ENCODE peak calls at places on chromosomes 5 and 9, in five cellular contexts. One of them, this sample, is unnamed.

GRCh38 chr5:40678021-40678939 is 1.4 kb upstream of the PTGER4 start:
- DNase-seq in testis: no peak
- DNase-seq in A549: no peak
- DNase-seq in adrenal gland: no peak
- DNase-seq in Peyer's patch: no peak
- DNase-seq in this sample: no peak

GRCh38 chr5:27158775-27159174 is 120.4 kb upstream of the CDH9 start:
- DNase-seq in testis: no peak
- DNase-seq in adrenal gland: no peak
- DNase-seq in A549: no peak
- DNase-seq in Peyer's patch: no peak
- DNase-seq in this sample: no peak

GRCh38 chr5:151896041-151896691 is 28.5 kb downstream of the GLRA1 start:
- DNase-seq in testis: no peak
- DNase-seq in A549: peak; percentile 18
- DNase-seq in adrenal gland: no peak
- DNase-seq in Peyer's patch: no peak
- DNase-seq in this sample: no peak

GRCh38 chr9:70073193-70073592 is 29.5 kb downstream of the MAMDC2 start:
- DNase-seq in Peyer's patch: no peak
- DNase-seq in adrenal gland: no peak
- DNase-seq in A549: no peak
- DNase-seq in testis: no peak
- DNase-seq in this sample: no peak

GRCh38 chr5:123937230-123937629 is 425.3 kb downstream of the CSNK1G3 start:
- DNase-seq in adrenal gland: peak; percentile 39
- DNase-seq in Peyer's patch: no peak
- DNase-seq in A549: peak; percentile 71
- DNase-seq in testis: peak; percentile 32
- DNase-seq in this sample: peak; percentile 41

GRCh38 chr5:103346162-103346748 is 87.7 kb downstream of the MACIR start:
- DNase-seq in Peyer's patch: no peak
- DNase-seq in adrenal gland: no peak
- DNase-seq in testis: no peak
- DNase-seq in A549: no peak
- DNase-seq in this sample: no peak

GRCh38 chr9:100408541-100409175 is 18.3 kb upstream of the MSANTD3 start:
- DNase-seq in A549: no peak
- DNase-seq in testis: no peak
- DNase-seq in Peyer's patch: no peak
- DNase-seq in adrenal gland: no peak
- DNase-seq in this sample: no peak

GRCh38 chr9:109520475-109521132 is 22.5 kb upstream of the PTPN3 start:
- DNase-seq in A549: peak; percentile 81
- DNase-seq in testis: peak; percentile 83
- DNase-seq in Peyer's patch: no peak
- DNase-seq in adrenal gland: peak; percentile 82
- DNase-seq in this sample: peak; percentile 40

GRCh38 chr5:9895305-9895650 is 265.1 kb upstream of the TAS2R1 start:
- DNase-seq in adrenal gland: no peak
- DNase-seq in A549: no peak
- DNase-seq in testis: no peak
- DNase-seq in Peyer's patch: no peak
- DNase-seq in this sample: no peak

GRCh38 chr9:11779971-11780370 is 913.2 kb upstream of the TYRP1 start:
- DNase-seq in testis: no peak
- DNase-seq in Peyer's patch: no peak
- DNase-seq in adrenal gland: no peak
- DNase-seq in A549: no peak
- DNase-seq in this sample: no peak

GRCh38 chr5:95725937-95726810 is 5.0 kb upstream of the RHOBTB3 start:
- DNase-seq in testis: no peak
- DNase-seq in Peyer's patch: no peak
- DNase-seq in A549: no peak
- DNase-seq in adrenal gland: no peak
- DNase-seq in this sample: no peak

GRCh38 chr5:37165761-37166160 is 83.4 kb downstream of the CPLANE1 start:
- DNase-seq in A549: no peak
- DNase-seq in testis: no peak
- DNase-seq in adrenal gland: no peak
- DNase-seq in Peyer's patch: no peak
- DNase-seq in this sample: no peak

GRCh38 chr9:89604463-89605180 is at the start of gene GADD45G:
- DNase-seq in adrenal gland: peak; percentile 98
- DNase-seq in Peyer's patch: peak; percentile 88
- DNase-seq in A549: peak; percentile 56
- DNase-seq in testis: peak; percentile 97
- DNase-seq in this sample: peak; percentile 89

GRCh38 chr9:105067895-105068580 is 140.1 kb upstream of the ABCA1 start:
- DNase-seq in testis: no peak
- DNase-seq in adrenal gland: no peak
- DNase-seq in Peyer's patch: no peak
- DNase-seq in A549: peak; percentile 60
- DNase-seq in this sample: no peak

DNA sequence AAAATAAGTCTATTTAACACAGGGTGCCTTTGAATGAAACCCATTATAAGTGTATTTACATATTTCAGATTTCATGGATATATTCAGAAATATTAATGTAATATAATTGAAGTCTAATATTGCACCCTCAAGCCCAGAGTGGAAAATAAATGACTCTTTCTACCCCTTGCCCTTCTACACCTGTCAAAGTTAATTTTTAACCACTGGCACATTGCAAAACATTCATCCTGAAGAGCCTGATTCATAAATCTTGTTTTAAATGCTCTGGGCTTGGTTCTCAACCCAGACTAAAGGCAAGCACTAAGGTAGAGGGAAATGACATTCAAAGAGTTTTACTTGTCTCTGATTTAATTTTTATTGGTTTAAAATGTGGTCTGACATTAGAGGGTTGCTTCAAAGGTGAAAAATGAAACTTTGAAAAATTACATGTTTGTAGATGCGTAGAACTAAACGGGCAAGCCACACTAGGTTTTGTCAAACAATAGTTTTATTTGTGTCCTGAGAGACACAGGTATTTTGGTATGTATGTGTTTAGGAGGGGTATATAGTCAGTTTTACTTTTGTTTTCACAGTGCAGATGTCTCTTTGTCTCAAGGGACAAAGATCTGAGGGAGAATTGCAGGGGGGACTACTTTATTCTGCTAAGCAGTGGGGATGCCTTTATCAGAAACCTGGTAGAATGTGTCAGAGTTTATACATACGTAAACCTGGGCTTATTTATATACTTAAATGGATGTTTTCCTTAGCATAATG is 69.7 kb downstream of the PIK3R1 start:
- DNase-seq in Peyer's patch: no peak
- DNase-seq in testis: no peak
- DNase-seq in A549: no peak
- DNase-seq in adrenal gland: no peak
- DNase-seq in this sample: no peak
- H3K4me1 ChIP-seq in Peyer's patch: peaks cover 2% of the 10 kb centered on the region
- H3K4me1 ChIP-seq in testis: peaks cover 30% of the 10 kb centered on the region
- H3K4me1 ChIP-seq in A549: peaks cover 43% of the 10 kb centered on the region
- H3K4me1 ChIP-seq in adrenal gland: peaks cover 14% of the 10 kb centered on the region
- H3K4me1 ChIP-seq in this sample: peaks cover 50% of the 10 kb centered on the region

DNA sequence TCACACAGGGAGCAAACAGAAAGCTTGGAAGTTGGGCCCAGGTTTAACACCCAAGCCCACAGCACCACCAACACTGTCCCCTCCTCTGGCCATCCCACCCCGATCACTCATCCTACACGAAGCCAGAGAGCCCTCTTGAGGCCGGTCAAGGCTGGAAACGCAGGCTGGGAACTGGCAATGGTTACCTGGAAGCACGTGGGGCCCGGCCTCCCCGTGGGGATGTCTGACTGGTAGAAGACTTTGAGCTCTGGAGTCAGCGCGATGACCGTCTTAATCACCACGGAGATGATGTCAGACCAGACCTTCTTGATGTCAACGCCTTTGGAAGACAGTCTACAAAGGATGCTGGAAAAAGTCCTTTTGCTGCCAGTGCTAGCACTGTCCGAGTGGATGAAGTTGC is 104.1 kb downstream of the TTLL11 start:
- DNase-seq in A549: peak; percentile 33
- DNase-seq in adrenal gland: no peak
- DNase-seq in Peyer's patch: no peak
- DNase-seq in testis: peak; percentile 61
- DNase-seq in this sample: no peak
- TF ChIP-seq CTCF in A549: peak; percentile 32
- TF ChIP-seq CTCF in adrenal gland: no peak
- TF ChIP-seq CTCF in Peyer's patch: no peak
- TF ChIP-seq CTCF in testis: no peak
- TF ChIP-seq CTCF in this sample: peak; percentile 15

GRCh38 chr5:180515294-180515693 is 21.1 kb downstream of the CNOT6 start:
- DNase-seq in adrenal gland: no peak
- DNase-seq in Peyer's patch: no peak
- DNase-seq in A549: no peak
- DNase-seq in testis: no peak
- DNase-seq in this sample: no peak
- TF ChIP-seq POLR2A in adrenal gland: no peak
- TF ChIP-seq POLR2A in Peyer's patch: no peak
- TF ChIP-seq POLR2A in A549: no peak
- TF ChIP-seq POLR2A in testis: no peak
- TF ChIP-seq POLR2A in this sample: no peak

GRCh38 chr9:130860458-130861316 is 25.6 kb downstream of the ABL1 start:
- DNase-seq in adrenal gland: peak; percentile 89
- DNase-seq in A549: peak; percentile 39
- DNase-seq in Peyer's patch: no peak
- DNase-seq in testis: peak; percentile 79
- DNase-seq in this sample: peak; percentile 83

GRCh38 chr9:130861372-130862180 is 26.5 kb downstream of the ABL1 start:
- DNase-seq in adrenal gland: no peak
- DNase-seq in testis: no peak
- DNase-seq in Peyer's patch: no peak
- DNase-seq in A549: no peak
- DNase-seq in this sample: no peak

GRCh38 chr9:130862217-130862616 is 27.2 kb downstream of the ABL1 start:
- DNase-seq in Peyer's patch: no peak
- DNase-seq in A549: no peak
- DNase-seq in adrenal gland: no peak
- DNase-seq in testis: no peak
- DNase-seq in this sample: no peak

GRCh38 chr9:130864541-130864940 is 29.5 kb downstream of the ABL1 start:
- DNase-seq in Peyer's patch: no peak
- DNase-seq in adrenal gland: no peak
- DNase-seq in testis: no peak
- DNase-seq in A549: no peak
- DNase-seq in this sample: no peak

DNA sequence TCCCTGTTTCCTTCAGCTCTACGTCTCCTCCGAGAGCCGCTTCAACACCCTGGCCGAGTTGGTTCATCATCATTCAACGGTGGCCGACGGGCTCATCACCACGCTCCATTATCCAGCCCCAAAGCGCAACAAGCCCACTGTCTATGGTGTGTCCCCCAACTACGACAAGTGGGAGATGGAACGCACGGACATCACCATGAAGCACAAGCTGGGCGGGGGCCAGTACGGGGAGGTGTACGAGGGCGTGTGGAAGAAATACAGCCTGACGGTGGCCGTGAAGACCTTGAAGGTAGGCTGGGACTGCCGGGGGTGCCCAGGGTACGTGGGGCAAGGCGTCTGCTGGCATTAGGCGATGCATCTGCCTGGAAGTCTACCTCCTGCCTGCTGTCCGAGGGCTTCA is 27.7 kb downstream of the ABL1 start:
- DNase-seq in adrenal gland: no peak
- DNase-seq in A549: no peak
- DNase-seq in testis: no peak
- DNase-seq in Peyer's patch: no peak
- DNase-seq in this sample: no peak
- H3K4me1 ChIP-seq in adrenal gland: no peaks in the 10 kb centered on the region
- H3K4me1 ChIP-seq in A549: peaks cover 12% of the 10 kb centered on the region
- H3K4me1 ChIP-seq in testis: no peaks in the 10 kb centered on the region
- H3K4me1 ChIP-seq in Peyer's patch: no peaks in the 10 kb centered on the region
- H3K4me1 ChIP-seq in this sample: peaks cover 2% of the 10 kb centered on the region

This sample was measured in heart left ventricle.